ENCODE peak calls at places on chromosomes 4 and X, in six cellular contexts. One of them, this sample, is unnamed.

GRCh38 chr4:122218762-122219161 is 66.6 kb downstream of the BLTP1 start:
- DNase-seq in sigmoid colon: no peak
- DNase-seq in adrenal gland: no peak
- DNase-seq in endothelial cell of umbilical vein: no peak
- DNase-seq in osteoblast: peak; percentile 23
- DNase-seq in ovary: no peak
- DNase-seq in this sample: no peak

GRCh38 chrX:135707880-135708279 is 5.6 kb upstream of the CT45A1 start:
- DNase-seq in sigmoid colon: no peak
- DNase-seq in adrenal gland: no peak
- DNase-seq in endothelial cell of umbilical vein: peak; percentile 7
- DNase-seq in osteoblast: no peak
- DNase-seq in ovary: no peak
- DNase-seq in this sample: no peak

GRCh38 chr4:177066746-177067145 is 242.9 kb upstream of the NEIL3 start:
- DNase-seq in sigmoid colon: no peak
- DNase-seq in adrenal gland: no peak
- DNase-seq in endothelial cell of umbilical vein: no peak
- DNase-seq in osteoblast: peak; percentile 9
- DNase-seq in ovary: no peak
- DNase-seq in this sample: no peak

GRCh38 chr4:104989363-104989762 is 157.3 kb upstream of the TET2 start:
- DNase-seq in sigmoid colon: no peak
- DNase-seq in adrenal gland: no peak
- DNase-seq in endothelial cell of umbilical vein: no peak
- DNase-seq in osteoblast: no peak
- DNase-seq in ovary: no peak
- DNase-seq in this sample: no peak

GRCh38 chrX:12026481-12026880 is 111.8 kb upstream of the FRMPD4 start:
- DNase-seq in sigmoid colon: no peak
- DNase-seq in adrenal gland: no peak
- DNase-seq in endothelial cell of umbilical vein: peak; percentile 70
- DNase-seq in osteoblast: no peak
- DNase-seq in ovary: no peak
- DNase-seq in this sample: no peak

GRCh38 chr4:146633471-146633800 is 5.3 kb upstream of the POU4F2 start:
- DNase-seq in sigmoid colon: no peak
- DNase-seq in adrenal gland: no peak
- DNase-seq in endothelial cell of umbilical vein: no peak
- DNase-seq in osteoblast: no peak
- DNase-seq in ovary: no peak
- DNase-seq in this sample: no peak

GRCh38 chr4:4216668-4217067 is 10.1 kb downstream of the OTOP1 start:
- DNase-seq in sigmoid colon: no peak
- DNase-seq in adrenal gland: no peak
- DNase-seq in endothelial cell of umbilical vein: no peak
- DNase-seq in osteoblast: no peak
- DNase-seq in ovary: no peak
- DNase-seq in this sample: peak; percentile 67

GRCh38 chr4:118968006-118968405 is 79.4 kb downstream of the SYNPO2 start:
- DNase-seq in sigmoid colon: peak; percentile 89
- DNase-seq in adrenal gland: peak; percentile 56
- DNase-seq in endothelial cell of umbilical vein: peak; percentile 38
- DNase-seq in osteoblast: peak; percentile 70
- DNase-seq in ovary: peak; percentile 61
- DNase-seq in this sample: peak; percentile 88

GRCh38 chrX:12956704-12957541 is 18.0 kb upstream of the TMSB4X start:
- DNase-seq in sigmoid colon: no peak
- DNase-seq in adrenal gland: no peak
- DNase-seq in endothelial cell of umbilical vein: peak; percentile 77
- DNase-seq in osteoblast: peak; percentile 74
- DNase-seq in ovary: no peak
- DNase-seq in this sample: no peak

GRCh38 chr4:153296424-153296823 is 48.1 kb upstream of the MND1 start:
- DNase-seq in sigmoid colon: peak; percentile 74
- DNase-seq in adrenal gland: no peak
- DNase-seq in endothelial cell of umbilical vein: no peak
- DNase-seq in osteoblast: peak; percentile 71
- DNase-seq in ovary: peak; percentile 39
- DNase-seq in this sample: no peak

GRCh38 chrX:103398321-103398937 is 22.1 kb downstream of the BEX3 start:
- DNase-seq in sigmoid colon: no peak
- DNase-seq in adrenal gland: peak; percentile 30
- DNase-seq in endothelial cell of umbilical vein: peak; percentile 73
- DNase-seq in osteoblast: peak; percentile 62
- DNase-seq in ovary: no peak
- DNase-seq in this sample: peak; percentile 81

GRCh38 chr4:3307486-3307885 is 14.7 kb downstream of the RGS12 start:
- DNase-seq in sigmoid colon: peak; percentile 46
- DNase-seq in adrenal gland: peak; percentile 3
- DNase-seq in endothelial cell of umbilical vein: no peak
- DNase-seq in osteoblast: no peak
- DNase-seq in ovary: peak; percentile 10
- DNase-seq in this sample: no peak

GRCh38 chr4:123453006-123453685 is 56.6 kb downstream of the SPRY1 start:
- DNase-seq in sigmoid colon: no peak
- DNase-seq in adrenal gland: no peak
- DNase-seq in endothelial cell of umbilical vein: no peak
- DNase-seq in osteoblast: no peak
- DNase-seq in ovary: no peak
- DNase-seq in this sample: peak; percentile 17

GRCh38 chrX:74449937-74450330 is 28.6 kb downstream of the SLC16A2 start:
- DNase-seq in sigmoid colon: no peak
- DNase-seq in adrenal gland: no peak
- DNase-seq in endothelial cell of umbilical vein: no peak
- DNase-seq in osteoblast: no peak
- DNase-seq in ovary: no peak
- DNase-seq in this sample: peak; percentile 6

GRCh38 chr4:39181520-39181904 is 817 bp upstream of the WDR19 start:
- DNase-seq in sigmoid colon: no peak
- DNase-seq in adrenal gland: no peak
- DNase-seq in endothelial cell of umbilical vein: no peak
- DNase-seq in osteoblast: no peak
- DNase-seq in ovary: no peak
- DNase-seq in this sample: no peak

GRCh38 chr4:11424000-11424399 is 4.7 kb downstream of the HS3ST1 start:
- DNase-seq in sigmoid colon: no peak
- DNase-seq in adrenal gland: no peak
- DNase-seq in endothelial cell of umbilical vein: peak; percentile 38
- DNase-seq in osteoblast: no peak
- DNase-seq in ovary: peak; percentile 66
- DNase-seq in this sample: peak; percentile 36

GRCh38 chr4:38710053-38710452 is 46.1 kb downstream of the KLF3 start:
- DNase-seq in sigmoid colon: no peak
- DNase-seq in adrenal gland: no peak
- DNase-seq in endothelial cell of umbilical vein: no peak
- DNase-seq in osteoblast: no peak
- DNase-seq in ovary: no peak
- DNase-seq in this sample: no peak

GRCh38 chrX:153611298-153612095 is 12.6 kb upstream of the CCNQ start:
- DNase-seq in sigmoid colon: no peak
- DNase-seq in adrenal gland: no peak
- DNase-seq in endothelial cell of umbilical vein: no peak
- DNase-seq in osteoblast: no peak
- DNase-seq in ovary: peak; percentile 14
- DNase-seq in this sample: no peak
- TF ChIP-seq CTCF in sigmoid colon: no peak
- TF ChIP-seq CTCF in adrenal gland: no peak
- TF ChIP-seq CTCF in endothelial cell of umbilical vein: no peak
- TF ChIP-seq CTCF in osteoblast: no peak
- TF ChIP-seq CTCF in ovary: no peak
- TF ChIP-seq CTCF in this sample: no peak

GRCh38 chr4:169099775-169100180 is 89.7 kb upstream of the CBR4 start:
- DNase-seq in sigmoid colon: peak; percentile 66
- DNase-seq in adrenal gland: no peak
- DNase-seq in endothelial cell of umbilical vein: peak; percentile 42
- DNase-seq in osteoblast: peak; percentile 65
- DNase-seq in ovary: peak; percentile 60
- DNase-seq in this sample: peak; percentile 42

GRCh38 chr4:169098969-169099685 is 89.1 kb upstream of the CBR4 start:
- DNase-seq in sigmoid colon: no peak
- DNase-seq in adrenal gland: no peak
- DNase-seq in endothelial cell of umbilical vein: peak; percentile 11
- DNase-seq in osteoblast: no peak
- DNase-seq in ovary: no peak
- DNase-seq in this sample: no peak

GRCh38 chr4:169100656-169101055 is 90.6 kb upstream of the CBR4 start:
- DNase-seq in sigmoid colon: no peak
- DNase-seq in adrenal gland: no peak
- DNase-seq in endothelial cell of umbilical vein: no peak
- DNase-seq in osteoblast: no peak
- DNase-seq in ovary: no peak
- DNase-seq in this sample: no peak

GRCh38 chr4:169096221-169096620 is 86.2 kb upstream of the CBR4 start:
- DNase-seq in sigmoid colon: no peak
- DNase-seq in adrenal gland: no peak
- DNase-seq in endothelial cell of umbilical vein: no peak
- DNase-seq in osteoblast: no peak
- DNase-seq in ovary: no peak
- DNase-seq in this sample: no peak

GRCh38 chr4:169098054-169098896 is 88.2 kb upstream of the CBR4 start:
- DNase-seq in sigmoid colon: no peak
- DNase-seq in adrenal gland: no peak
- DNase-seq in endothelial cell of umbilical vein: peak; percentile 91
- DNase-seq in osteoblast: peak; percentile 66
- DNase-seq in ovary: no peak
- DNase-seq in this sample: peak; percentile 70
- H3K27ac ChIP-seq in sigmoid colon: peak overlapping the region; percentile 65
- H3K27ac ChIP-seq in adrenal gland: no peak overlapping the region
- H3K27ac ChIP-seq in endothelial cell of umbilical vein: peak overlapping the region; percentile 80
- H3K27ac ChIP-seq in osteoblast: peak overlapping the region; percentile 74
- H3K27ac ChIP-seq in ovary: peak overlapping the region; percentile 28
- H3K27ac ChIP-seq in this sample: peak overlapping the region; percentile 46

DNA sequence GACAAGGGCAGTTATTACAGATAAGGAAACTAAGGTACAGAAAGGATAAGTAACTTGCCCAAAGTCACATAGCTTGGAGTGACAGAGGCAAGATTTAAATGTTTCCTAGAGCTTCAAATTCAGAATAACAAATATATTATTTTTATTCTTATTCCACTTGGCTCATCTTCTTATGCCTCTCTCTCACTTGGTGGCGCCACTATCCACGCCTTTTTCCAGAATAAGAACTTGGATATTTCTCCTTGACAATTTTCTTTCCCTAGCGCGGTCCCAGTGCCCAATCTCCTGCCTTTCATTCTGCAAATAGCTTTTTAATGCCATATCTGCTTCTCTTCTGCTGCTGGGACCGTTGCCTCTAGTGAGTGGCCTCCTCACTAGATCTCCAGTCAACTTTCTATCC is 78.5 kb downstream of the MSN start:
- DNase-seq in sigmoid colon: no peak
- DNase-seq in adrenal gland: no peak
- DNase-seq in endothelial cell of umbilical vein: no peak
- DNase-seq in osteoblast: no peak
- DNase-seq in ovary: no peak
- DNase-seq in this sample: no peak
- TF ChIP-seq CTCF in sigmoid colon: no peak
- TF ChIP-seq CTCF in adrenal gland: no peak
- TF ChIP-seq CTCF in endothelial cell of umbilical vein: no peak
- TF ChIP-seq CTCF in osteoblast: peak; percentile 30
- TF ChIP-seq CTCF in ovary: no peak
- TF ChIP-seq CTCF in this sample: peak; percentile 27

GRCh38 chr4:704971-705277 is 708 bp upstream of the PCGF3 start:
- DNase-seq in sigmoid colon: no peak
- DNase-seq in adrenal gland: no peak
- DNase-seq in endothelial cell of umbilical vein: no peak
- DNase-seq in osteoblast: no peak
- DNase-seq in ovary: no peak
- DNase-seq in this sample: no peak

GRCh38 chr4:705278-706082 is at the start of gene PCGF3:
- DNase-seq in sigmoid colon: peak; percentile 99
- DNase-seq in adrenal gland: peak; percentile 97
- DNase-seq in endothelial cell of umbilical vein: peak; percentile 96
- DNase-seq in osteoblast: peak; percentile 100
- DNase-seq in ovary: peak; percentile 96
- DNase-seq in this sample: peak; percentile 91

GRCh38 chr4:707929-708630 is 2.4 kb downstream of the PCGF3 start:
- DNase-seq in sigmoid colon: peak; percentile 58
- DNase-seq in adrenal gland: no peak
- DNase-seq in endothelial cell of umbilical vein: no peak
- DNase-seq in osteoblast: peak; percentile 88
- DNase-seq in ovary: no peak
- DNase-seq in this sample: no peak

GRCh38 chr4:708631-708933 is 3.0 kb downstream of the PCGF3 start:
- DNase-seq in sigmoid colon: peak; percentile 48
- DNase-seq in adrenal gland: no peak
- DNase-seq in endothelial cell of umbilical vein: no peak
- DNase-seq in osteoblast: no peak
- DNase-seq in ovary: no peak
- DNase-seq in this sample: no peak

DNA sequence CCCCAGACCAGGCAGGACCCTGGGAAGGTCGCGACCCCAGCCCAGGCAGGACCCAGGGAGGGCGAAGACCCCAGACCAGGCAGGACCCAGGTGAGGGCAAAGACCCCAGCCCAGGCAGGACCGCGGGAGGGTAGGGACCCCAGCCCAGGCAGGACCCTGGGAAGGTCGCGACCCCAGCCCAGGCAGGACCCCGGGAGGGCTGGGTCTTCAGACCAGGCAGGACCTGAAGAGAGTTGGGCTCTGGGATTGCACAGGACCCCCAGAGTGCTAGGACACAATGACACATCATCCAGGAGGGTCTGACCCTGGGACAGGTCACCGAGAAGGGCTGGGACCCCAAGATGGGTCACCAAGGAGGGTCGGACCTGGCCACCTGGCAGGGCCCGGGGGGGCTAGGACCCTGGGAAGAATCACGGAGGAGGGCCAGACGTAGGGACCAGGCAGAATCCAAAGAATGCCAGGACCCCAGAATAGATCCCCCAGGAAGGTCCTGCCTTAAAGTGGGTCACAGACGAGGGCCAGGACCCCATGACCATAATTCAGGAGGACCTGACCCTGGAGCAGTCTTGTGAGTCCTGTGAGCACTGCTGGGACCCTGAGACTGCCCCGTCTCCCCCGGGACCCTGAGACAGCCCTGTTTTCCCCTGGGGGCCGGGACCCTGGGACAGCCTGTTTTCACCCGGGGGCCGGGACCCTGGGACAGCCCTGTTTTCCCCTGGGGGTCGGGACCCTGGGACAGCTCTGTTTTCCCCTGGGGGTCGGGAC is 1.4 kb downstream of the PCGF3 start:
- DNase-seq in sigmoid colon: peak; percentile 60
- DNase-seq in adrenal gland: no peak
- DNase-seq in endothelial cell of umbilical vein: no peak
- DNase-seq in osteoblast: no peak
- DNase-seq in ovary: no peak
- DNase-seq in this sample: no peak
- H3K27ac ChIP-seq in sigmoid colon: no peak overlapping the region
- H3K27ac ChIP-seq in adrenal gland: no peak overlapping the region
- H3K27ac ChIP-seq in endothelial cell of umbilical vein: no peak overlapping the region
- H3K27ac ChIP-seq in osteoblast: peak overlapping the region; percentile 41
- H3K27ac ChIP-seq in ovary: no peak overlapping the region
- H3K27ac ChIP-seq in this sample: no peak overlapping the region

This sample was measured in brain microvascular endothelial cell.